ENCODE peak calls at places on chromosomes 16 and 17, in nine cellular contexts. X is ascending aorta, Y is endothelial cell, I is body of pancreas, J is HL-60, A is mesothelial cell of epicardium, H is kidney epithelial cell, T is astrocyte, R is left ventricle myocardium inferior. F is an unnamed sample.

GRCh38 chr17:67360880-67361279 is 5.5 kb downstream of the PSMD12 start:
- DNase-seq in R (no peak), X (no peak), Y (no peak), H (no peak), A (no peak), J (no peak), I (no peak), T (no peak), F (no peak)

GRCh38 chr16:57092786-57093301 is 461 bp downstream of the CPNE2 start:
- DNase-seq in I (peak), X (peak), Y (peak), R (peak), A (peak), J (no peak), H (no peak), T (no peak), F (no peak)

GRCh38 chr17:31654936-31655335 is 204.1 kb downstream of the COPRS start:
- DNase-seq in T (no peak), R (no peak), I (no peak), A (no peak), X (no peak), J (no peak), Y (no peak), H (peak), F (peak)

GRCh38 chr16:72942021-72942420 is 105.9 kb downstream of the ZFHX3 start:
- DNase-seq in H (no peak), R (no peak), X (no peak), A (no peak), Y (no peak), J (no peak), T (no peak), I (no peak), F (no peak)

GRCh38 chr16:71933913-71934696 is 38.8 kb downstream of the IST1 start:
- DNase-seq in H (peak), Y (no peak), X (no peak), A (no peak), R (no peak), T (peak), J (no peak), I (no peak), F (peak)

GRCh38 chr17:48374650-48375230 is 55.3 kb downstream of the SKAP1 start:
- DNase-seq in I (peak), R (no peak), Y (peak), X (no peak), J (no peak), A (no peak), H (no peak), T (no peak), F (peak)

GRCh38 chr17:69300222-69300621 is 26.7 kb downstream of the ABCA5 start:
- DNase-seq in X (no peak), J (peak), T (no peak), Y (no peak), I (no peak), A (no peak), H (no peak), R (no peak), F (no peak)

GRCh38 chr17:17724991-17725852 is 44.0 kb downstream of the RAI1 start:
- DNase-seq in H (no peak), J (no peak), R (no peak), X (no peak), T (no peak), Y (peak), I (no peak), A (no peak), F (no peak)

GRCh38 chr17:74760404-74761105 is 12.1 kb downstream of the NHERF1 start:
- DNase-seq in J (no peak), H (no peak), I (no peak), T (no peak), X (no peak), Y (no peak), R (no peak), A (no peak), F (no peak)

GRCh38 chr16:85162478-85163277 is 50.4 kb upstream of the CIBAR2 start:
- DNase-seq in T (peak), J (no peak), I (no peak), X (peak), Y (no peak), H (peak), R (peak), A (peak), F (peak)

GRCh38 chr17:68391561-68392268 is 65.6 kb downstream of the WIPI1 start:
- DNase-seq in I (peak), T (no peak), Y (no peak), H (no peak), R (no peak), J (no peak), X (no peak), A (no peak), F (no peak)

GRCh38 chr16:88886915-88887521 is 20.6 kb upstream of the PABPN1L start:
- DNase-seq in Y (no peak), X (no peak), T (no peak), H (no peak), J (no peak), I (peak), A (no peak), R (peak), F (no peak)

GRCh38 chr16:75097941-75098897 is 18.4 kb downstream of the LDHD start:
- DNase-seq in Y (no peak), T (no peak), A (no peak), R (no peak), X (no peak), J (no peak), I (no peak), H (no peak), F (no peak)

GRCh38 chr17:65876985-65877384 is 314.9 kb downstream of the CEP112 start:
- DNase-seq in I (no peak), A (no peak), T (no peak), H (no peak), J (no peak), R (no peak), Y (no peak), X (no peak), F (no peak)

GRCh38 chr17:51947160-51947559 is 211.4 kb downstream of the CA10 start:
- DNase-seq in H (no peak), R (no peak), J (no peak), Y (no peak), T (no peak), X (no peak), I (no peak), A (no peak), F (no peak)

GRCh38 chr17:31830971-31831755 is 27.9 kb downstream of the COPRS start:
- DNase-seq in X (no peak), I (no peak), T (peak), J (no peak), A (no peak), Y (no peak), H (no peak), R (no peak), F (no peak)

GRCh38 chr16:87145181-87146176 is 171.7 kb downstream of the C16orf95 start:
- DNase-seq in X (no peak), A (no peak), H (no peak), T (peak), Y (no peak), R (no peak), J (peak), I (no peak), F (peak)

GRCh38 chr17:60472449-60472848 is 50.2 kb downstream of the CHCT1 start:
- DNase-seq in I (no peak), X (no peak), Y (no peak), T (no peak), R (no peak), H (no peak), A (no peak), J (no peak), F (no peak)

GRCh38 chr17:80805032-80805751 is 186.4 kb upstream of the CHMP6 start:
- DNase-seq in H (no peak), Y (no peak), X (peak), I (no peak), T (no peak), R (no peak), J (no peak), A (no peak), F (no peak)

GRCh38 chr16:74372369-74372768 is 3.7 kb upstream of the NPIPB15 start:
- DNase-seq in A (no peak), Y (no peak), J (no peak), T (no peak), R (no peak), X (no peak), I (no peak), H (no peak), F (no peak)

GRCh38 chr17:60148300-60148838 is 1.4 kb upstream of the CA4 start:
- DNase-seq in A (no peak), I (no peak), J (no peak), T (no peak), H (no peak), Y (no peak), R (no peak), X (no peak), F (no peak)

GRCh38 chr16:83840060-83840617 is 32.4 kb downstream of the HSBP1 start:
- DNase-seq in X (no peak), H (no peak), T (no peak), Y (no peak), A (no peak), I (no peak), R (no peak), J (no peak), F (no peak)

DNA sequence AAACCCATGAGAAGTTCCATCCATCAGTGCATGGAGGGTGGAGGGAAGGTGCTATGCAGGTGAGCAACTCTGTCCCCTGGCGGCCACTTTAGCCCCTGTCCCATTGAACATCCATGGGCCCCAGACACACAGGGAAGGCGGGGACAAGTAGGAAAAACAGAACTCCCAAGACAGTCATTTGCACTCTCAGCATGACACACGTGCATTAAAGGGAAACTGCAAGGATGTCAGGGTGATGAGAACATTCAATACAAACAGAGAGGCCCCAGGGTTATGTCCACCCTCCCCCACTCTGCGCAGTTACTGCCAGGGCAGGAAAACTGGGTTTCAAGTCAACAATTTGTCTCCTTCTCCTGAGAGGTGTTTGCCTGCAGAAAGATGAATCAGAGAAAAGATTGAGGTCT is 44.0 kb upstream of the AKTIP start:
- DNase-seq in R (no peak), Y (peak), T (no peak), A (no peak), X (no peak), I (no peak), J (no peak), H (no peak), F (no peak)
- TF ChIP-seq CTCF in R (peak), Y (peak), T (peak), A (peak), X (no peak), I (no peak), J (no peak), H (peak), F (peak)

GRCh38 chr16:67342616-67343015 is 16.0 kb downstream of the LRRC36 start:
- DNase-seq in R (no peak), T (no peak), Y (no peak), X (no peak), A (no peak), H (no peak), J (no peak), I (no peak), F (no peak)

GRCh38 chr16:67336646-67337045 is 10.0 kb downstream of the LRRC36 start:
- DNase-seq in R (no peak), I (no peak), Y (no peak), T (no peak), H (no peak), X (no peak), A (no peak), J (no peak), F (no peak)

GRCh38 chr16:67336111-67336510 is 9.5 kb downstream of the LRRC36 start:
- DNase-seq in Y (no peak), T (no peak), J (no peak), X (no peak), A (no peak), I (no peak), R (no peak), H (no peak), F (no peak)

GRCh38 chr16:67341250-67341649 is 14.6 kb downstream of the LRRC36 start:
- DNase-seq in X (no peak), T (no peak), J (no peak), I (no peak), H (no peak), A (no peak), R (no peak), Y (no peak), F (no peak)

GRCh38 chr16:67339453-67339852 is 12.8 kb downstream of the LRRC36 start:
- DNase-seq in I (no peak), R (no peak), T (peak), X (no peak), A (no peak), J (no peak), H (no peak), Y (no peak), F (peak)
- TF ChIP-seq CTCF in I (no peak), R (peak), T (peak), X (no peak), A (no peak), J (no peak), H (no peak), Y (no peak), F (peak)

GRCh38 chr17:39688475-39688835 is 598 bp upstream of the PGAP3 start:
- DNase-seq in X (no peak), Y (no peak), T (no peak), A (no peak), R (no peak), J (no peak), H (no peak), I (no peak), F (no peak)

GRCh38 chr17:39684369-39685043 is 3.4 kb downstream of the PGAP3 start:
- DNase-seq in H (no peak), A (no peak), I (no peak), X (no peak), R (no peak), Y (no peak), J (no peak), T (no peak), F (no peak)

GRCh38 chr17:39688945-39689344 is 1.1 kb upstream of the PGAP3 start:
- DNase-seq in H (no peak), J (no peak), X (no peak), Y (no peak), A (no peak), R (no peak), T (no peak), I (no peak), F (no peak)

GRCh38 chr17:39687101-39687545 is 734 bp downstream of the PGAP3 start:
- DNase-seq in T (no peak), I (no peak), A (no peak), H (no peak), Y (no peak), R (no peak), X (no peak), J (no peak), F (no peak)

DNA sequence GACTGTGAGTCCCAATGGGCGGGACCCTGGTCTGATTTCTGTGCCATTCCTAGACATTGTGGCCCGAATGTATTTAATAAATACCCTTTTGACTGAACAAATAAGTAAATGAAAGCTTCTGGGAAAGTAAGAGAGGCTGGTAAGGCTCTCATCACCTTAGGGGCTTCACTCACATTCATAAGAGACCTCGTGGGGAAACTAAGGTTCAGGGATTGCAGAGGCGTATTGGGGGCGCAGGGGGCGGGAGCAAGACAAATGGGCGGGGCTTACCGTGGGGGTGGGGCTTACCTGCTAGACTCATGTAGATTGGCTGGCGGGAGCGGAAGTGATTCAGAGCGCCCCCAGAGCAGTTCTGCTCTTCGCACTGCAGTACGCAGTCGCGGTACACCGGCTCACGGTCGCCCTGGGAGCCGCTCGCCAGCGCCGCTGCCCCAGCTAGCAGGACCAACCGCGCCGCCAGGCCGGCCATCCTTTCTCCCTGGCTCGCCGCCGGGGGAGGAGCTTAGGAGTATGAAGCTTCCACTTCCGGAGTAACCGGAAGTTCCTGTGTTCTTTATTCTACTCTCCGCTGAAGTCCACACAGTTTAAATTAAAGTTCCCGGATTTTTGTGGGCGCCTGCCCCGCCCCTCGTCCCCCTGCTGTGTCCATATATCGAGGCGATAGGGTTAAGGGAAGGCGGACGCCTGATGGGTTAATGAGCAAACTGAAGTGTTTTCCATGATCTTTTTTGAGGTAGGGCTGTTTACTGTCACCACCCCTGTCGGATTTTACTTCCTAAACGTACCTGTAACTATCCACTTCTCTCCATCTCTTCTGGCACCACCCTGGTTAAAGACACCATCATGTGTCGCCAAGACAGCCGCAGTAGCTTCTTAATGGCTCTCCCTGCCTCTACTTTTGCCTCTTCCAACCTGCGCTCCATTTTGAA is at the start of gene PGAP3:
- DNase-seq in I (peak), Y (peak), A (peak), J (peak), X (peak), T (peak), H (peak), R (peak), F (peak)
- TF ChIP-seq CTCF in I (no peak), Y (no peak), A (no peak), J (no peak), X (no peak), T (no peak), H (no peak), R (no peak), F (peak)

GRCh38 chr16:1450218-1450617 is 5.9 kb upstream of the CCDC154 start:
- DNase-seq in I (no peak), J (no peak), A (no peak), X (no peak), R (no peak), T (no peak), Y (no peak), H (no peak), F (no peak)
- TF ChIP-seq CTCF in I (no peak), J (no peak), A (no peak), X (no peak), R (no peak), T (no peak), Y (no peak), H (no peak), F (no peak)

GRCh38 chr16:15757075-15757386 is 99.8 kb downstream of the MYH11 start:
- DNase-seq in H (no peak), I (no peak), J (no peak), T (no peak), X (no peak), Y (no peak), R (no peak), A (no peak), F (no peak)

GRCh38 chr16:15759070-15759469 is 97.8 kb downstream of the MYH11 start:
- DNase-seq in X (no peak), R (no peak), J (no peak), T (no peak), I (no peak), Y (no peak), A (no peak), H (no peak), F (no peak)

GRCh38 chr16:15760129-15760528 is 96.7 kb downstream of the MYH11 start:
- DNase-seq in Y (no peak), R (no peak), X (no peak), J (no peak), I (no peak), H (no peak), A (no peak), T (no peak), F (no peak)

GRCh38 chr16:15754821-15755534 is 101.8 kb downstream of the MYH11 start:
- DNase-seq in R (no peak), J (no peak), T (no peak), H (no peak), Y (no peak), A (no peak), X (no peak), I (no peak), F (no peak)

DNA sequence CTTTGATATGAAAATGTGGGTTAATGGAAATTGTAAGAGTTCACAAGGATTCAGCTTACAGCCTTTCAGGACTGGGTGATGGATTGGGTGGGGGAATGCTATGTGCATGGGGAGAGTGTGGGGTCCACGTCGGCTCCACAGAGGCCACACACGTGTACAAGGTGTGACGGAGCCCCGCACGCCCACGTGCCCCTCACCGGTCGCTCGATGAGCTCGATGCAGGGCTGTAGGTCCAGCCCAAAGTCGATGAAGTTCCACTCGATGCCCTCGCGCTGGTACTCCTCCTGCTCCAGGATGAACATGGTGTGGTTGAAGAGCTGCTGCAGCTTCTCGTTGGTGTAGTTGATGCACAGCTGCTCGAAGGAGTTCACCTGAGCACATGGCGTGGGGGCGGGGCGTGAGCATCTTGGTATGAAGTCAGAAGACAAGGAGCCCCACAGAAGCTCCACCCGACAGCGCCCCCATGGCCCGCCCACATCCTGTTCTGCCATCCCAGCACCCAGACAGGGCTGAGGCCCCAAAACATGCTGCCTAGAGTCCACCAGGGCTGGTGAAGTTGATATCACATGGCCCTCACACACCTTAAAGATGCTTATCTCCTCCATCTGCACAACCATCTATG is 99.1 kb downstream of the MYH11 start:
- DNase-seq in X (no peak), T (no peak), J (no peak), R (no peak), A (no peak), H (no peak), I (no peak), Y (no peak), F (no peak)
- TF ChIP-seq CTCF in X (no peak), T (no peak), J (no peak), R (no peak), A (no peak), H (no peak), I (no peak), Y (no peak), F (no peak)

DNA sequence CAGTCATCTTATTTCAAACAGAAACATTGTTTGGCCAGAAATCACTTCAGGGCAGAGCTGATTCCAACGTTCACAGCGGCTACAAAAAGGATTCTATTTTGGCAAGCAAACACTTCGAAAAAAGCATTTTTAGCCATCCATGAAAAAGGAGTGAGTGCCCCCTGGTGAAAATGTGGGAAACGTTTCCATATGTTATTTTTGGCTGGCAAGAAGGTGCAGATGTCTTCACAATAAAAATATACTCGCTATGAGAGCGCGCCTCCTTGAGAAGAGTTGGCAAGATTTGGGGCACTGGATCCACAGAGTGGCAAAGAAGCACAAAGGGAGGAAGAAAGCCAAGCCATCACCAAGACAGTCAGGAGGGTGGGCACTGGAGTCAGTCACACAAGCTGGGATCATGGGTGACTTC is 191.1 kb downstream of the CHD9NB start:
- DNase-seq in X (no peak), T (no peak), A (no peak), I (peak), J (no peak), Y (peak), R (no peak), H (no peak), F (no peak)
- TF ChIP-seq CTCF in X (no peak), T (peak), A (peak), I (peak), J (no peak), Y (peak), R (no peak), H (peak), F (peak)

DNA sequence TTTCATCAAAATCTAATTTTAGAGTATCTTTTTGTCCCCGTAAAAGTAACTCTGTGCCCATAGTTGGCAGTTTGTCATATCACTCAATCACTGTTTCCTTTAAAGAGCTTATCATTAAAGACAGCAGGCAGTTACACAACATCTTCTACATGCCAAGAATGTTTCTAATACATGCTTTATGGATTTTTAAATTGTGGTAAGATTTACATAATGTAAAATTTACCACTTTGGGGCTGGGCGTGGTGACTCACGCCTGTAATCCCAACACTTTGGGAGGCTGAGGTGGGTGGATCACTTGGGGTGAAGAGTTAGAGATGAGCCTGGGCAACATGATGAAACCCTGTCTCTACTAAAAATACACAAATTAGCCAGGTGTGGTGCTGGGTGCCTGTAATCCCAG is 687.2 kb downstream of the WWOX start:
- DNase-seq in R (no peak), X (no peak), J (no peak), T (no peak), Y (no peak), I (no peak), H (no peak), A (no peak), F (no peak)
- TF ChIP-seq CTCF in R (no peak), X (no peak), J (no peak), T (no peak), Y (no peak), I (no peak), H (no peak), A (no peak), F (no peak)

F was measured in HFFc6.